ENCODE peak calls at places on chromosome 3, in eight cellular contexts. K is astrocyte, M is cardiac muscle cell, X is psoas muscle, Q is K562, J is thyroid gland, U is Peyer's patch, T is stomach. I is an unnamed sample.

GRCh38 chr3:103976931-103977339 is 1389.8 kb upstream of the ALCAM start:
- DNase-seq in M (no peak), Q (no peak), X (no peak), J (no peak), U (no peak), T (no peak), K (no peak), I (no peak)

GRCh38 chr3:100982710-100983109 is 10.5 kb downstream of the ABI3BP start:
- DNase-seq in M (peak; percentile 78), Q (no peak), T (no peak), J (peak; percentile 90), X (peak; percentile 67), U (no peak), K (peak; percentile 49), I (peak; percentile 46)

GRCh38 chr3:5053021-5053831 is 68.9 kb upstream of the ARL8B start:
- DNase-seq in T (no peak), Q (no peak), J (no peak), K (peak; percentile 95), U (no peak), X (no peak), M (peak; percentile 60), I (peak; percentile 74)

GRCh38 chr3:151228291-151229125 is 25.5 kb upstream of the GPR171 start:
- DNase-seq in U (no peak), J (peak; percentile 42), T (peak; percentile 28), M (peak; percentile 60), K (peak; percentile 89), Q (no peak), X (no peak), I (no peak)

GRCh38 chr3:58237238-58237939 is at the start of gene ABHD6:
- DNase-seq in M (peak; percentile 76), J (peak; percentile 73), T (peak; percentile 79), U (peak; percentile 78), K (peak; percentile 45), X (peak; percentile 88), Q (peak; percentile 74), I (peak; percentile 83)

GRCh38 chr3:127822836-127823589 is 698 bp upstream of the MGLL start:
- DNase-seq in J (peak; percentile 17), M (peak; percentile 22), Q (no peak), K (no peak), X (peak; percentile 88), U (no peak), T (peak; percentile 54), I (peak; percentile 80)

GRCh38 chr3:54547846-54548245 is 380.0 kb downstream of the LRTM1 start:
- DNase-seq in Q (no peak), T (no peak), U (no peak), X (no peak), J (no peak), M (no peak), K (no peak), I (no peak)

GRCh38 chr3:186025161-186025560 is 83.7 kb downstream of the ETV5 start:
- DNase-seq in U (no peak), M (peak; percentile 63), Q (no peak), T (no peak), J (no peak), K (peak; percentile 78), X (no peak), I (no peak)

GRCh38 chr3:11690863-11691833 is 47.4 kb upstream of the VGLL4 start:
- DNase-seq in U (no peak), K (peak; percentile 71), T (no peak), J (no peak), M (peak; percentile 58), X (no peak), Q (no peak), I (no peak)

GRCh38 chr3:142929109-142929508 is 34.4 kb downstream of the PAQR9 start:
- DNase-seq in T (peak; percentile 53), Q (peak; percentile 87), M (peak; percentile 48), U (no peak), X (peak; percentile 76), K (no peak), J (no peak), I (peak; percentile 61)
- TF ChIP-seq CTCF in T (peak; percentile 27), Q (peak; percentile 85), M (peak; percentile 40), U (peak; percentile 41), X (peak; percentile 71), K (peak; percentile 25), J (peak; percentile 16), I (peak; percentile 37)

DNA sequence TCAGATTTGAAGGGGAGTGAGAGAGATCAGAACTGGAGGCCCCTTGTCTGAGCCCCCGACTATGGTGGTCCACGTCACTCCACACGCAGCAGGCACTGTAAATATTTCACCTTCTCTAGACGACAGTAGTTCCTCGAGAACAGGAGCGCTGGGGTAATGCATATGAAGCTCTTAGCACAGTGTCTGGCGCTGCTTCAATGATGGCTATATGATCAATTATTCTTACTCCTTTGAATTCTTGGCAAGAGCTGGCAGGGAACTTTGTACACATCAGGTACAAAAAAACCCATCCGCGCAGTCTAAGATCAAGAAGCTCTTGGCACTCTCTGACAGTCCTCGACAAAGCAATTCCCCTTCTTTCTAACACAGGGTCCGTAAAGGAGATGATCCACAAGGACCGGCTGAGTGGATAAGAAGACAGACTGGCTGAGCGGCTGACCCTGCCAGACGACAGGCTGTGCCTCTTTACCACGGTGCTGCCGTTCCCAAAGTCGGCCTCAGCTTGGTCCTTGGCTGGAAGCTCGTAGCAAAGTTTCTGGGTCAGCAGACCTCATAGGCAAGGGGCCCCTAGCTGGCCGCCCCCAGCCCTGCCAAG is 475 bp upstream of the NRROS start:
- DNase-seq in T (no peak), Q (no peak), M (no peak), J (no peak), X (no peak), U (no peak), K (no peak), I (no peak)
- H3K27ac ChIP-seq in T (peak overlapping the region; percentile 61), Q (peak overlapping the region; percentile 78), M (no peak overlapping the region), J (peak overlapping the region; percentile 45), X (peak overlapping the region; percentile 46), U (peak overlapping the region; percentile 67), K (no peak overlapping the region), I (peak overlapping the region; percentile 86)

GRCh38 chr3:21892104-21892503 is 141.1 kb upstream of the ZNF385D start:
- DNase-seq in U (no peak), M (no peak), X (no peak), Q (no peak), J (no peak), K (no peak), T (no peak), I (no peak)

GRCh38 chr3:21889166-21889565 is 138.2 kb upstream of the ZNF385D start:
- DNase-seq in X (no peak), K (no peak), Q (no peak), M (no peak), U (no peak), J (no peak), T (no peak), I (no peak)

GRCh38 chr3:21893250-21893649 is 142.2 kb upstream of the ZNF385D start:
- DNase-seq in J (no peak), X (no peak), T (no peak), Q (no peak), K (peak; percentile 59), M (peak; percentile 31), U (no peak), I (no peak)

GRCh38 chr3:21888656-21889055 is 137.6 kb upstream of the ZNF385D start:
- DNase-seq in U (no peak), X (no peak), T (no peak), J (no peak), Q (no peak), M (no peak), K (no peak), I (no peak)

DNA sequence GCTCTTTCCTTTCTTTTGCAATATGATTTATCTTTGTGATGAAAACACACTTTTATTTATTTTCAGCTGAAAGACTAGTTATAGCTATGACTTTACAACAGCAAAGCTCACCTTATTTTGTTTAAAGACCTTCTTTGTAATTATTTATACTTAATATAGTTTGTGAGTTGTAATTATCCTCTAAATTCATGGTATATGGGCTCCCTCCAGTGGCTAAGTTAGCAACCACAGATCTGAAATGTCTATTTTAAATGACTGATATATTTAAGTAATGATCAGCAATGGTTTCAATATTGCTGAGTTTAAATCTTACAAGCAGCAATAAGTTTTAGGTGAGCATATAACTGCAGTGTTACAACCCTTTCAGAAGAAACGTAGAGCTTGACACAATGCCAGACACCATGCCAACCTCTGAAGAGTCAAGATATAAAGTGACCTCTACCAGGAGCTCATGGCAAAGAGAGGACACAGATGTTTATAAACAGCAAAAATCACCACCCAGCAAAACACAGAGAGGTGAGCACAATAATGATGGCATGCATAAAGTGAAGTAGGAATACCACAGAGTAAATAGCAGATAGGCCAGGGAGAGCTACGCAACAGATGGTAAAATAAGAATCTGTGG is 143.6 kb upstream of the ZNF385D start:
- DNase-seq in K (no peak), U (no peak), T (no peak), J (no peak), Q (peak; percentile 1), X (no peak), M (peak; percentile 49), I (no peak)
- TF ChIP-seq CTCF in K (peak; percentile 71), U (peak; percentile 19), T (peak; percentile 40), J (peak; percentile 50), Q (no peak), X (peak; percentile 67), M (peak; percentile 55), I (peak; percentile 61)

DNA sequence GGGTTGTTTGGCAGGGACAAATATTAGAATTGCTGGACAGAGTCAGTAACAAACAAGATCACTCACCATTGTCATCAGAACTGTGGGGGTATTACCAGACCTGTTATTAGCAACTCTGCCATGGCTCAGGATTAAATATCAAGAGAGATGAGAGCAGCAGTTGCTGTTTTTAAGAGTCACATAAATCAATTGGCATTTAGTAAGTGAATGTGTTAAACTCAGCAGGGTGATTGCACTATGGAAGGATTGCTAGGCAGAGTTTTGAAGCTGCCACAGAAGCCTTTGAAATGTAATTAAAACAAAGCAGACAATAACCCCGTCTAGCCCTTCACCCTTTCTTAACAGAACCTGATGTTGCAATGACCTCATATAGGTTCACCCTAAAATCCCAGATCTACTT is 238.8 kb downstream of the GAP43 start:
- DNase-seq in T (no peak), U (no peak), X (no peak), M (no peak), Q (no peak), K (no peak), J (no peak), I (no peak)
- H3K27ac ChIP-seq in T (no peak overlapping the region), U (no peak overlapping the region), X (no peak overlapping the region), M (no peak overlapping the region), Q (no peak overlapping the region), K (no peak overlapping the region), J (no peak overlapping the region), I (no peak overlapping the region)

GRCh38 chr3:81214626-81215025 is 546.8 kb downstream of the GBE1 start:
- DNase-seq in J (no peak), M (no peak), T (no peak), U (no peak), Q (no peak), X (no peak), K (peak; percentile 78), I (no peak)

GRCh38 chr3:81216192-81216591 is 545.3 kb downstream of the GBE1 start:
- DNase-seq in M (peak; percentile 15), U (no peak), Q (no peak), T (no peak), J (no peak), X (no peak), K (peak; percentile 87), I (no peak)

GRCh38 chr3:81218023-81218422 is 543.4 kb downstream of the GBE1 start:
- DNase-seq in J (no peak), M (peak; percentile 55), U (no peak), T (no peak), X (no peak), K (peak; percentile 33), Q (no peak), I (no peak)
- TF ChIP-seq CTCF in J (no peak), M (peak; percentile 50), U (peak; percentile 36), T (no peak), X (no peak), K (peak; percentile 84), Q (no peak), I (peak; percentile 13)